ENCODE peak calls at places on chromosome 21, in seven cellular contexts. One of them, this sample, is unnamed.

GRCh38 chr21:17451364-17451869 is 61.4 kb upstream of the CXADR start:
- DNase-seq in tibial nerve: peak
- DNase-seq in BE2C: no peak
- DNase-seq in cardiac muscle cell: peak
- DNase-seq in neural progenitor cell: no peak
- DNase-seq in Panc1: no peak
- DNase-seq in GM20000: no peak
- DNase-seq in this sample: peak

GRCh38 chr21:26060335-26061115 is 110.0 kb downstream of the APP start:
- DNase-seq in tibial nerve: no peak
- DNase-seq in BE2C: no peak
- DNase-seq in cardiac muscle cell: no peak
- DNase-seq in neural progenitor cell: no peak
- DNase-seq in Panc1: no peak
- DNase-seq in GM20000: no peak
- DNase-seq in this sample: no peak

GRCh38 chr21:32562426-32562825 is 22.9 kb downstream of the TCP10L start:
- DNase-seq in tibial nerve: peak
- DNase-seq in BE2C: peak
- DNase-seq in cardiac muscle cell: peak
- DNase-seq in neural progenitor cell: peak
- DNase-seq in Panc1: no peak
- DNase-seq in GM20000: no peak
- DNase-seq in this sample: no peak

GRCh38 chr21:35394634-35395369 is 345.7 kb upstream of the RUNX1 start:
- DNase-seq in tibial nerve: no peak
- DNase-seq in BE2C: no peak
- DNase-seq in cardiac muscle cell: no peak
- DNase-seq in neural progenitor cell: no peak
- DNase-seq in Panc1: no peak
- DNase-seq in GM20000: no peak
- DNase-seq in this sample: no peak

GRCh38 chr21:26845066-26845749 is at the start of gene ADAMTS1:
- DNase-seq in tibial nerve: peak
- DNase-seq in BE2C: peak
- DNase-seq in cardiac muscle cell: peak
- DNase-seq in neural progenitor cell: peak
- DNase-seq in Panc1: no peak
- DNase-seq in GM20000: no peak
- DNase-seq in this sample: peak

GRCh38 chr21:19704832-19705231 is 1293.4 kb upstream of the NCAM2 start:
- DNase-seq in tibial nerve: no peak
- DNase-seq in BE2C: no peak
- DNase-seq in cardiac muscle cell: no peak
- DNase-seq in neural progenitor cell: no peak
- DNase-seq in Panc1: no peak
- DNase-seq in GM20000: no peak
- DNase-seq in this sample: no peak

GRCh38 chr21:36471254-36471723 is 8.6 kb downstream of the CLDN14 start:
- DNase-seq in tibial nerve: no peak
- DNase-seq in BE2C: no peak
- DNase-seq in cardiac muscle cell: no peak
- DNase-seq in neural progenitor cell: no peak
- DNase-seq in Panc1: no peak
- DNase-seq in GM20000: peak
- DNase-seq in this sample: peak

GRCh38 chr21:27647921-27648320 is 681.0 kb upstream of the ADAMTS5 start:
- DNase-seq in tibial nerve: no peak
- DNase-seq in BE2C: no peak
- DNase-seq in cardiac muscle cell: no peak
- DNase-seq in neural progenitor cell: no peak
- DNase-seq in Panc1: no peak
- DNase-seq in GM20000: no peak
- DNase-seq in this sample: no peak

GRCh38 chr21:34994646-34995631 is 54.2 kb downstream of the RUNX1 start:
- DNase-seq in tibial nerve: no peak
- DNase-seq in BE2C: no peak
- DNase-seq in cardiac muscle cell: no peak
- DNase-seq in neural progenitor cell: no peak
- DNase-seq in Panc1: no peak
- DNase-seq in GM20000: no peak
- DNase-seq in this sample: no peak

GRCh38 chr21:35411434-35411833 is 362.3 kb upstream of the RUNX1 start:
- DNase-seq in tibial nerve: no peak
- DNase-seq in BE2C: no peak
- DNase-seq in cardiac muscle cell: no peak
- DNase-seq in neural progenitor cell: no peak
- DNase-seq in Panc1: no peak
- DNase-seq in GM20000: no peak
- DNase-seq in this sample: no peak

GRCh38 chr21:28754127-28754611 is 238.5 kb downstream of the LTN1 start:
- DNase-seq in tibial nerve: no peak
- DNase-seq in BE2C: no peak
- DNase-seq in cardiac muscle cell: peak
- DNase-seq in neural progenitor cell: no peak
- DNase-seq in Panc1: no peak
- DNase-seq in GM20000: no peak
- DNase-seq in this sample: no peak

GRCh38 chr21:44950016-44950326 is 10.1 kb downstream of the SLX9 start:
- DNase-seq in tibial nerve: no peak
- DNase-seq in BE2C: no peak
- DNase-seq in cardiac muscle cell: no peak
- DNase-seq in neural progenitor cell: no peak
- DNase-seq in Panc1: no peak
- DNase-seq in GM20000: no peak
- DNase-seq in this sample: no peak
- TF ChIP-seq CTCF in tibial nerve: no peak
- TF ChIP-seq CTCF in BE2C: no peak
- TF ChIP-seq CTCF in cardiac muscle cell: no peak
- TF ChIP-seq CTCF in neural progenitor cell: no peak
- TF ChIP-seq CTCF in Panc1: no peak
- TF ChIP-seq CTCF in GM20000: no peak
- TF ChIP-seq CTCF in this sample: no peak

GRCh38 chr21:39086547-39086946 is 96.7 kb downstream of the PSMG1 start:
- DNase-seq in tibial nerve: no peak
- DNase-seq in BE2C: no peak
- DNase-seq in cardiac muscle cell: no peak
- DNase-seq in neural progenitor cell: no peak
- DNase-seq in Panc1: no peak
- DNase-seq in GM20000: no peak
- DNase-seq in this sample: no peak
- TF ChIP-seq CTCF in tibial nerve: no peak
- TF ChIP-seq CTCF in BE2C: peak
- TF ChIP-seq CTCF in cardiac muscle cell: no peak
- TF ChIP-seq CTCF in neural progenitor cell: peak
- TF ChIP-seq CTCF in Panc1: no peak
- TF ChIP-seq CTCF in GM20000: no peak
- TF ChIP-seq CTCF in this sample: no peak

GRCh38 chr21:42654179-42654912 is 925 bp downstream of the PDE9A start:
- DNase-seq in tibial nerve: no peak
- DNase-seq in BE2C: no peak
- DNase-seq in cardiac muscle cell: no peak
- DNase-seq in neural progenitor cell: peak
- DNase-seq in Panc1: no peak
- DNase-seq in GM20000: peak
- DNase-seq in this sample: no peak
- TF ChIP-seq CTCF in tibial nerve: no peak
- TF ChIP-seq CTCF in BE2C: no peak
- TF ChIP-seq CTCF in cardiac muscle cell: no peak
- TF ChIP-seq CTCF in neural progenitor cell: peak
- TF ChIP-seq CTCF in Panc1: no peak
- TF ChIP-seq CTCF in GM20000: no peak
- TF ChIP-seq CTCF in this sample: no peak

GRCh38 chr21:33951276-33952178 is 35.9 kb upstream of the ATP5PO start:
- DNase-seq in tibial nerve: no peak
- DNase-seq in BE2C: no peak
- DNase-seq in cardiac muscle cell: peak
- DNase-seq in neural progenitor cell: no peak
- DNase-seq in Panc1: no peak
- DNase-seq in GM20000: no peak
- DNase-seq in this sample: no peak
- TF ChIP-seq CTCF in tibial nerve: no peak
- TF ChIP-seq CTCF in BE2C: no peak
- TF ChIP-seq CTCF in cardiac muscle cell: no peak
- TF ChIP-seq CTCF in neural progenitor cell: no peak
- TF ChIP-seq CTCF in Panc1: no peak
- TF ChIP-seq CTCF in GM20000: no peak
- TF ChIP-seq CTCF in this sample: no peak

GRCh38 chr21:42975886-42976608 is 1.7 kb downstream of the PKNOX1 start:
- DNase-seq in tibial nerve: no peak
- DNase-seq in BE2C: no peak
- DNase-seq in cardiac muscle cell: no peak
- DNase-seq in neural progenitor cell: no peak
- DNase-seq in Panc1: no peak
- DNase-seq in GM20000: no peak
- DNase-seq in this sample: no peak

GRCh38 chr21:42974832-42975820 is 764 bp downstream of the PKNOX1 start:
- DNase-seq in tibial nerve: peak
- DNase-seq in BE2C: peak
- DNase-seq in cardiac muscle cell: peak
- DNase-seq in neural progenitor cell: peak
- DNase-seq in Panc1: no peak
- DNase-seq in GM20000: peak
- DNase-seq in this sample: peak

GRCh38 chr21:42973309-42973990 is 912 bp upstream of the PKNOX1 start:
- DNase-seq in tibial nerve: peak
- DNase-seq in BE2C: no peak
- DNase-seq in cardiac muscle cell: no peak
- DNase-seq in neural progenitor cell: no peak
- DNase-seq in Panc1: no peak
- DNase-seq in GM20000: no peak
- DNase-seq in this sample: no peak

GRCh38 chr21:42971897-42972275 is 2.5 kb upstream of the PKNOX1 start:
- DNase-seq in tibial nerve: no peak
- DNase-seq in BE2C: no peak
- DNase-seq in cardiac muscle cell: no peak
- DNase-seq in neural progenitor cell: no peak
- DNase-seq in Panc1: no peak
- DNase-seq in GM20000: no peak
- DNase-seq in this sample: no peak

GRCh38 chr21:42973991-42974831 is at the start of gene PKNOX1:
- DNase-seq in tibial nerve: peak
- DNase-seq in BE2C: peak
- DNase-seq in cardiac muscle cell: peak
- DNase-seq in neural progenitor cell: peak
- DNase-seq in Panc1: peak
- DNase-seq in GM20000: peak
- DNase-seq in this sample: peak
- TF ChIP-seq CTCF in tibial nerve: no peak
- TF ChIP-seq CTCF in BE2C: no peak
- TF ChIP-seq CTCF in cardiac muscle cell: no peak
- TF ChIP-seq CTCF in neural progenitor cell: no peak
- TF ChIP-seq CTCF in Panc1: no peak
- TF ChIP-seq CTCF in GM20000: no peak
- TF ChIP-seq CTCF in this sample: no peak

GRCh38 chr21:31251686-31252085 is 92.4 kb downstream of the TIAM1 start:
- DNase-seq in tibial nerve: no peak
- DNase-seq in BE2C: no peak
- DNase-seq in cardiac muscle cell: no peak
- DNase-seq in neural progenitor cell: no peak
- DNase-seq in Panc1: no peak
- DNase-seq in GM20000: no peak
- DNase-seq in this sample: no peak
- TF ChIP-seq CTCF in tibial nerve: no peak
- TF ChIP-seq CTCF in BE2C: no peak
- TF ChIP-seq CTCF in cardiac muscle cell: no peak
- TF ChIP-seq CTCF in neural progenitor cell: no peak
- TF ChIP-seq CTCF in Panc1: no peak
- TF ChIP-seq CTCF in GM20000: no peak
- TF ChIP-seq CTCF in this sample: no peak

GRCh38 chr21:41885341-41886024 is 6.3 kb upstream of the PRDM15 start:
- DNase-seq in tibial nerve: no peak
- DNase-seq in BE2C: no peak
- DNase-seq in cardiac muscle cell: no peak
- DNase-seq in neural progenitor cell: no peak
- DNase-seq in Panc1: no peak
- DNase-seq in GM20000: no peak
- DNase-seq in this sample: no peak
- TF ChIP-seq CTCF in tibial nerve: no peak
- TF ChIP-seq CTCF in BE2C: no peak
- TF ChIP-seq CTCF in cardiac muscle cell: no peak
- TF ChIP-seq CTCF in neural progenitor cell: no peak
- TF ChIP-seq CTCF in Panc1: no peak
- TF ChIP-seq CTCF in GM20000: no peak
- TF ChIP-seq CTCF in this sample: no peak

DNA sequence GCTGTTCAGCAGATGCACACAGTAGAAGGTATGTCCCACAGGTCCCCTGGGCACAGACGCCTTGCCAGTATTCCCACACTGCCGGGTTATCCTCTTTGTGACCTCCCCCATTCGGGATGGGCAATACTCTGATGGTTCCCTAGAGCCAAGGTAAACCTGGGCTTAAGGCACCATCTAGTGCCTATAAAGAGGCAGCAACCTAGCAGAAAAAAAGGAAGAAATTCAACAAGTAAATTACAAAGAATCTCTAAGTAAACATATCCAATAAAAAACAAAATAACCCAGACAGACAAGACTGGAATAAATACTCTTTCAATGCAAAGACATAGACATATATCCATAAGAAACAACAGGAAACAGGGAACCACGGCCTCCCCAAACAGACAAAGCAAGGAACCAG is 39.4 kb downstream of the HSF2BP start:
- DNase-seq in tibial nerve: no peak
- DNase-seq in BE2C: no peak
- DNase-seq in cardiac muscle cell: no peak
- DNase-seq in neural progenitor cell: peak
- DNase-seq in Panc1: no peak
- DNase-seq in GM20000: no peak
- DNase-seq in this sample: peak
- TF ChIP-seq CTCF in tibial nerve: no peak
- TF ChIP-seq CTCF in BE2C: peak
- TF ChIP-seq CTCF in cardiac muscle cell: peak
- TF ChIP-seq CTCF in neural progenitor cell: peak
- TF ChIP-seq CTCF in Panc1: peak
- TF ChIP-seq CTCF in GM20000: no peak
- TF ChIP-seq CTCF in this sample: peak

GRCh38 chr21:45740491-45741357 is 97.2 kb downstream of the PCBP3 start:
- DNase-seq in tibial nerve: no peak
- DNase-seq in BE2C: no peak
- DNase-seq in cardiac muscle cell: peak
- DNase-seq in neural progenitor cell: no peak
- DNase-seq in Panc1: no peak
- DNase-seq in GM20000: no peak
- DNase-seq in this sample: no peak
- TF ChIP-seq CTCF in tibial nerve: no peak
- TF ChIP-seq CTCF in BE2C: peak
- TF ChIP-seq CTCF in cardiac muscle cell: no peak
- TF ChIP-seq CTCF in neural progenitor cell: no peak
- TF ChIP-seq CTCF in Panc1: no peak
- TF ChIP-seq CTCF in GM20000: no peak
- TF ChIP-seq CTCF in this sample: no peak